ENCODE peak calls at places on chromosomes 4 and X, in nine cellular contexts. Y is T-cell; U is amygdala; O is stimulated activated CD8-positive, alpha-beta memory T cell treated with anti-CD3 and anti-CD28 coated beads, Interleukin-4, amount 100 ng/mL, for 48 hours; Z is NCI-H226; A is NCI-H1417; L is activated CD4-positive, CD25-positive, alpha-beta regulatory T cell; T is mesendoderm; D is ascending aorta. E is an unnamed sample.
A peak's percentile ranks its signal among the peaks of the same experiment; 100 is the strongest.

GRCh38 chr4:153001626-153002025 is 65.5 kb downstream of the FHDC1 start:
- DNase-seq in Y (no peak), U (no peak), O (no peak), Z (no peak), A (no peak), L (no peak), T (no peak), D (no peak), E (no peak)

GRCh38 chrX:1385251-1385794 is 6.6 kb downstream of the SLC25A6 start:
- DNase-seq in Y (no peak), U (no peak), O (peak; percentile 28), Z (no peak), A (no peak), L (no peak), T (no peak), D (no peak), E (peak; percentile 48)

GRCh38 chrX:109863811-109864210 is 130.8 kb upstream of the ACSL4 start:
- DNase-seq in Y (no peak), U (no peak), O (no peak), Z (no peak), A (no peak), L (no peak), T (peak; percentile 4), D (no peak), E (no peak)

GRCh38 chr4:26248647-26249046 is 72.2 kb upstream of the RBPJ start:
- DNase-seq in Y (no peak), U (no peak), O (no peak), Z (no peak), A (peak; percentile 80), L (no peak), T (no peak), D (no peak), E (no peak)

GRCh38 chr4:116320859-116321258 is 764.5 kb downstream of the TRAM1L1 start:
- DNase-seq in Y (no peak), U (no peak), O (no peak), Z (no peak), A (no peak), L (no peak), T (no peak), D (no peak), E (no peak)

GRCh38 chr4:147096667-147097604 is 151.3 kb upstream of the TTC29 start:
- DNase-seq in Y (no peak), U (no peak), O (no peak), Z (no peak), A (peak; percentile 78), L (no peak), T (peak; percentile 55), D (no peak), E (no peak)

GRCh38 chr4:16627999-16628398 is 270.4 kb downstream of the LDB2 start:
- DNase-seq in Y (no peak), U (no peak), O (no peak), Z (peak; percentile 81), A (no peak), L (no peak), T (peak; percentile 62), D (no peak), E (no peak)

GRCh38 chr4:71130827-71131603 is 137.6 kb downstream of the DCK start:
- DNase-seq in Y (no peak), U (no peak), O (no peak), Z (peak; percentile 44), A (peak; percentile 81), L (no peak), T (peak; percentile 20), D (no peak), E (no peak)

GRCh38 chrX:4560192-4560591 is 846.7 kb upstream of the PRKX start:
- DNase-seq in Y (no peak), U (no peak), O (no peak), Z (no peak), A (no peak), L (no peak), T (no peak), D (no peak), E (no peak)

GRCh38 chr4:82421796-82422560 is 8.3 kb downstream of the HNRNPDL start:
- DNase-seq in Y (no peak), U (no peak), O (peak; percentile 36), Z (no peak), A (peak; percentile 35), L (no peak), T (no peak), D (no peak), E (no peak)

GRCh38 chr4:112509243-112510190 is 6.5 kb downstream of the NEUROG2 start:
- DNase-seq in Y (no peak), U (no peak), O (no peak), Z (no peak), A (peak; percentile 79), L (no peak), T (peak; percentile 56), D (no peak), E (no peak)

GRCh38 chr4:25505637-25505991 is 128.6 kb downstream of the ANAPC4 start:
- DNase-seq in Y (no peak), U (no peak), O (no peak), Z (no peak), A (no peak), L (no peak), T (no peak), D (no peak), E (no peak)

GRCh38 chr4:85681194-85681803 is 206.3 kb downstream of the ARHGAP24 start:
- DNase-seq in Y (no peak), U (no peak), O (no peak), Z (no peak), A (no peak), L (no peak), T (no peak), D (no peak), E (no peak)

GRCh38 chrX:82081027-82081426 is 879.1 kb downstream of the SH3BGRL start:
- DNase-seq in Y (no peak), U (no peak), O (no peak), Z (no peak), A (peak; percentile 10), L (no peak), T (peak; percentile 27), D (no peak), E (no peak)

E was measured in left lobe of liver.